ENCODE peak calls at places on chromosomes 1 and 21, in six cellular contexts. X is epithelial cell of esophagus; P is stomach; M is GM06990; G is AG09319; R is activated CD8-positive, alpha-beta T cell treated with anti-CD3 and anti-CD28 coated beads for 36 hours. F is an unnamed sample.

GRCh38 chr1:238811211-238811610 is 575.2 kb upstream of the CHRM3 start:
- DNase-seq in X (no peak), M (no peak), R (no peak), P (no peak), G (no peak), F (no peak)

GRCh38 chr1:107829083-107829771 is 135.8 kb downstream of the VAV3 start:
- DNase-seq in R (peak), M (no peak), P (no peak), G (no peak), X (no peak), F (no peak)

GRCh38 chr1:184791199-184791935 is 36.7 kb upstream of the EDEM3 start:
- DNase-seq in M (no peak), G (no peak), P (no peak), R (no peak), X (no peak), F (no peak)

GRCh38 chr1:150876111-150876434 is 326 bp downstream of the ARNT start:
- DNase-seq in G (no peak), M (no peak), P (peak), R (peak), X (peak), F (no peak)

GRCh38 chr1:210951279-210951678 is 182.7 kb downstream of the KCNH1 start:
- DNase-seq in R (no peak), X (no peak), M (no peak), P (no peak), G (no peak), F (no peak)

GRCh38 chr1:11858968-11859871 is 475 bp upstream of the NPPB start:
- DNase-seq in P (peak), R (peak), X (peak), M (peak), G (no peak), F (peak)

GRCh38 chr1:173052681-173053196 is 2.0 kb upstream of the TNFSF18 start:
- DNase-seq in G (no peak), P (no peak), M (no peak), X (peak), R (no peak), F (no peak)

GRCh38 chr1:212651977-212652376 is 43.4 kb downstream of the ATF3 start:
- DNase-seq in G (no peak), R (no peak), X (no peak), P (no peak), M (no peak), F (no peak)

GRCh38 chr1:94693029-94693428 is 127.1 kb upstream of the SLC44A3 start:
- DNase-seq in R (no peak), M (no peak), P (no peak), G (no peak), X (no peak), F (no peak)
- TF ChIP-seq CTCF in R (no peak), M (no peak), P (no peak), G (no peak), X (peak), F (no peak)

DNA sequence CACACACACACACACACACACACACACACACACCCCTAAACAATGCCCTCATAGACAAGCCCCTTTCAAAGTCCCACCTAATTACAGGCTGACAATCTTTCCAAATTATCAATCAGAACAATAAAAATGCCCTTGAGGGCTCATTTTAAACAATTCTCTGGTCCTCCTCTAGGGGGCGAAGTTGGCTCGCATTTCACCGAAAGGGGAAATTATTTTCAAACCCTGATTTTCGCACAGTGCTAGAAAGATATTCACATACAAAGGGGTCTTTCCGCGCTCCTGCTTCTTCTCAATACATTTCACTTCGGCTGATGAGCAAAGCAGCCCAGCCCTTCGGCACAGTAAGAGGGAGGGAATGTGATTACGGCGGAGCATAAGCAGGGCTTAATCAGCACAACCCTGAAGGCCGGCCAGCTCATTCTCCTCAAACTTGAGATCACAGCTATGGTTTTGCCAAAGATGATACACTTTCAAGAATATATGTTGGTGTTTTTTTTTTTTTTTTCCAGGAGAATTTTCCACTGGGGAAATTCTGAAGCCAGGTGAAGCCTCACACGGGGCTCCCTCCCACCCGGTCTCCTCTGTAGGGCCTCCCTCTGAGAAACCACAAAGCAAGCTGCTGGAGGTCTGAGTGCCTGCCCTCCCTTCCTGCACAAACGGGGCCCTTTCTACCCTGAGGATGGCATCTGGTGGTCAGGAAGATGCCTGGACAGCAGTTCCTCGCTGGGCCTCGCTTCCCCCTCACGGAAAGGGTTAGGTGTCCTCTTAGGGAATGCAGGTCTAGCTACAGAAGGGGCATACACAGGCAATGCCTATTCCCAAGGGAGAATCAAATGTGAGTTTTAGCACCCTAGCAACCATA is 66.9 kb downstream of the GNG12 start:
- DNase-seq in X (peak), G (no peak), R (peak), M (no peak), P (peak), F (peak)
- TF ChIP-seq CTCF in X (peak), G (peak), R (peak), M (peak), P (no peak), F (peak)

DNA sequence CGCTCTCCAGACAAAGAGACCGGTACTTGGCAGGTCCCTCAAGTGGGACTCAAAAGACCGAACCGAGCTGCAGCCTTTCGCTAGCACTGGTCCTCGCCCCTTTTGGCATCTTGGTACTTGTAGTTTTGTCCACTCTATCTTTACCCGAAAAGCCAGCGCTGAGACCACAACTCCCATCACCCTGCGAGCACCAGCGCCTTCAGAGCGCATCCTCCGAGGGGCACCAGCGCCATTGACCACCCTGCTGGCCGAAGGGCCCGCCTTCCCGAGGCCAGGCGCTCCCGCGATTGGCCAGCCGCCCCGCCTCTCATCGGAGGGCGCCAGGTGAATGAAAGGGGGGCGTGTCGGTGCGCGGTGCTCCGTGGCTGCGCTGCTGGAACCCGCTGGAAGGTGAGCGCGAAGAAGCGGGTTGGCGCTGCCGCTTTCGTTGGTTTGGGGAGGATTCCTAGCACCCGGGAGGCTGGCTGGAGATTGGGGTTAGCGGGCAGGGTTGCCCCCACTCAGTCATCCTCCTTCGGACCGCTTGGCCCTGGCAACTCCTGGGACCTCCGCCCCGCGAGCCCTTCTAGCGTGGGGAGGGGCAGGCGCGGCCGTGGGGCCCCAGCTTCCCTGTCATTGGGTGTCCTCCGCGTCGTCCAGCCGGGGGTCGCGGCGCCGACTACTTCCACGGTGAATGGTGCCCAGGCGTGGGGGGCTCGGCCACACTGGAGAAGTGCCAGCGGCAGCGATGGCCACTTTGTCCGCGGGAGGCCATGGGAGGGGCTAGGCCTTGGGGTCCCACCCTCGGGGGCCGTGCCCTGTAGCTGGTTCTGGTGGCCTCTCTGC is at the start of gene ZBTB8B:
- DNase-seq in M (peak), X (peak), R (peak), P (peak), G (no peak), F (peak)
- TF ChIP-seq CTCF in M (no peak), X (no peak), R (no peak), P (no peak), G (no peak), F (no peak)

GRCh38 chr1:186473047-186473446 is 12.1 kb upstream of the PDC start:
- DNase-seq in G (no peak), R (no peak), M (no peak), P (no peak), X (no peak), F (no peak)
- TF ChIP-seq CTCF in G (no peak), R (no peak), M (no peak), P (no peak), X (no peak), F (no peak)

GRCh38 chr21:39392981-39393380 is 44.1 kb upstream of the HMGN1 start:
- DNase-seq in M (no peak), X (no peak), P (no peak), G (no peak), R (no peak), F (no peak)

GRCh38 chr21:39388811-39389155 is 39.9 kb upstream of the HMGN1 start:
- DNase-seq in R (no peak), X (no peak), M (no peak), G (no peak), P (no peak), F (no peak)

GRCh38 chr21:39388038-39388810 is 39.3 kb upstream of the HMGN1 start:
- DNase-seq in R (peak), X (peak), P (peak), M (peak), G (peak), F (peak)

GRCh38 chr21:39392296-39392695 is 43.4 kb upstream of the HMGN1 start:
- DNase-seq in G (no peak), P (no peak), R (no peak), M (no peak), X (no peak), F (no peak)

DNA sequence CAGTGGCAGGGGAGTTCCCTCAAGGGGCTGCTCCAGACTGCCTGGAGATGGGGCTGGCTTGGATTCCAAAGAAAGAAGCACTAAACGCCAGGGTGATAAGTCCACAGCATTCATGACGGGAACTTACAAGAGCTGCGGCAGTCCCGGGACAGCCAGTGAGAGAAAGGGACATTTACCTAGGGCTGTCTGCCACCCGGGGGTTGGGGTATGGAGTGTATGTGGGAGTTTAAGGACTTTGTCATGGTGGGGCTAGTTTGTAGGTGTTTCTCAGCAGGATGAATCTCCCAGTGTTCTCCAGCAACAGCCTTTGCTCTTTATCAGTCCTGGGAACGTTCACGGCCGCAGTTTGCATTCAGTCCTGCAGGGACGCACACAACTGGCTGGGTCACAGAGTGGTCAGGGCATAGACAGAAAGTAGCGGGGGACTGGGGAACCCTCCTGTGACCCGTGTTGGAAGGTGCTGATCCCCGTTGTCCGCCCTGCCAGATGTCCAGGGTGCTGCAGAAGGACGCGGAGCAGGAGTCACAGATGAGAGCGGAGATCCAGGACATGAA is 41.4 kb upstream of the HMGN1 start:
- DNase-seq in G (no peak), M (no peak), P (no peak), X (no peak), R (no peak), F (no peak)
- TF ChIP-seq CTCF in G (no peak), M (no peak), P (no peak), X (no peak), R (no peak), F (no peak)

DNA sequence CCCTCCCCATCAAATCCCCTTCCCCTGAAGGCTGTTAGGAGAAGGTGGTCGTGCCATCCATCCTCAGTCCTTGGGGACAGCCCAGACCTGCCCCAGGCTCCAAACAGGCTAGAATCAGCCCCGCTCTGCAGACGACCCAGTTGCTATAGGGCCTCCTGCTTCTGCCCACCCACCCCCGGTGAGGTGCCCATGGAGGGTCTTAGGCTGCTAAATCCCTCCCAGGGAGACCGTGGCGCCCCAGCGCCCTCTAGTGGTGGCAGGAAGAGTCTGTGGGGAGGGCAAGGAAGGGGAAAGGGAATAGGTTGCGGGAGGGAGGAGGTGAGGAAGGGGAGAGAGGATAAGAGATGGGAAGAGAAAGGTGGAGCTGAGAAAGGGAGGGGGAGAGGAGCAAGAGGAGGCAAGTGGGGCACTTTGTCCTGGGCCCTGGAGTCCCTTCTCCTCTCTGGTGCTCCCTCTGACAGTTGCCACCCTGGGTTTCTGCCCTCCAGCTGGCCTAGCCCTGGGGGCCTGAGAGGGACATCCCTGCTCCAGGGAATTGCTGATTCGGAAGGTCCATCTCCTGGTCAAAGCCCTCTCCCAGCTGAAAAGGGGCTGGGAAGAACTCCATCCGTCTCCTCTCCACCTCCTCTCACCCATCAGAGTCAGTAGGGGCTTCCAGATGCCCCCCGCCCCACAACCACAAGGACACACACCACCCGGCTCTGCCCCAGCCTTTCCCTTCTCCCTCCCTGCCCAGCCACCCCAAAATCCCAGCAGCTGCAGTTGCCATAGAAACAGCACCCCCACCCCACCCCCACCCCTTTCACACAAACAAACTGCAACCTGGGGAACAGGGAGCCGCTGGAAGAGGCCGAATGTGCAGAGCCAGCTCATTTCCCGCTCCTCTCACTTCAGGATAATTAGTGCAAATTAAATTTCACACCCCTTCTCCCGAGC is 55.4 kb downstream of the CAMK2N1 start:
- DNase-seq in P (no peak), X (peak), R (peak), G (no peak), M (no peak), F (peak)
- TF ChIP-seq CTCF in P (no peak), X (peak), R (peak), G (peak), M (peak), F (peak)

DNA sequence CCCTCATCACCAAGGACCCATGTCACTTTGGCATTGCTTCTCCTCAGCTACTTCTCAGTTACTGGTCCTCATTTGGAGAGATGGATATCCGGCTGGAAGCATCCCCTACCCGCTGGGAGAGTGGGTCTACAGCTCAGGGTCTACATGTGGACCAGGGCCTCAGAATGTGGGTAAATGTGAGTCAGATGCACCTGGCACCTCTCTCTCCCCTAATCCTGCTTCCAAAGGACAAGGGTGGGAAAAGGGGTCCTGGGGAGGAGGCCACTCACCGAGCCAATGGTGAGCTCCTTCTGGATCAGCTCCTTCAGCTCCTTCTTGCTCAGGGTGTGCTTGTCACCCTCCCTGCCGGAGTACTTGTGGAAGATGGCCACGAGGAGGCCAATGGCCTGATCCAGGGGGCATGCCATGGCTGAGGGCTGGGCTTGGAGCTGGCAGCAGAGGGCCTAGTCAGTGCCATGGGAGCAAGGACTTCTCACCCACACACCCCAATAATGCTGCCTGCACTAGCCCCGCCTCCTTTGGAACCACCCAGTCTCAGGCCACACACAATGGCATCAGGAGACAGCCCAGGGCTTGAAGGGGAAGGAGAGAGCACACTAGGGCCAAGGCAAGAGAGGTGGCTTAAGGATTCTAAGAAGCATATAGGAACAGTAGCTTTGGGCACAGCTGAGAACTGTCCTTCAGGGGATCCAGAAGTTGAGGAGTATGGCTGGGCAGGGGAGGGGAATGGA is 693 bp downstream of the S100A6 start:
- DNase-seq in M (no peak), R (peak), X (peak), G (no peak), P (peak), F (peak)
- TF ChIP-seq CTCF in M (no peak), R (no peak), X (peak), G (peak), P (no peak), F (no peak)

DNA sequence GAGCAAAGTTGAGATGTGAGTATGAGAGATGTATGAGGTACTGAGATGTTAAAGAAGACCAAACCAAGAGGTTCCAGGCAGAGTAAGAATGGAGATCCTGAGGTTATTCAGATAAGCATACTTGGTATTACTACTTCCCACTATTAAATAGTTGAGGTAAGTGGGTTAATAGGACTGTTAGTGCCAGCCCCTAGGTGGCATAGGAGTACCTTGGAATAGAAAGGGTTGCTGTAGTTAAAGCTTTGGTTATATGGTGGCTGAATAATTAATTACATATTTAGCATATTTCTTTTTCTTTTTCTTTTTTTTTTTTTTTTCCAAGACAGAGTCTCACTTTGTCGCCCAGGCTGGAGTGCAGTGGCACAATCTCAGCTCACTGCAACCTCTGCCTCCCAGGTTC is 397.9 kb upstream of the TMPRSS15 start:
- DNase-seq in M (no peak), P (peak), G (no peak), X (peak), R (no peak), F (no peak)
- TF ChIP-seq CTCF in M (no peak), P (no peak), G (no peak), X (no peak), R (no peak), F (no peak)

GRCh38 chr1:202333861-202334260 is 7.9 kb downstream of the UBE2T start:
- DNase-seq in R (no peak), M (no peak), P (no peak), G (no peak), X (no peak), F (no peak)

GRCh38 chr1:202324646-202325045 is 17.1 kb downstream of the UBE2T start:
- DNase-seq in P (no peak), M (no peak), R (no peak), X (no peak), G (no peak), F (no peak)

GRCh38 chr1:202329891-202330290 is 11.8 kb downstream of the UBE2T start:
- DNase-seq in R (no peak), G (no peak), P (no peak), X (no peak), M (no peak), F (no peak)
- TF ChIP-seq CTCF in R (no peak), G (no peak), P (no peak), X (peak), M (no peak), F (no peak)

F was measured in GM10248.